ENCODE peak calls at places on chromosomes 6 and 20, in four cellular contexts. V is uterus; E is left ventricle myocardium inferior; U is activated CD4-positive, alpha-beta memory T cell treated with anti-CD3 and anti-CD28 coated beads for 36 hours. P is an unnamed sample.

GRCh38 chr6:129490551-129491245 is 219.3 kb downstream of the ARHGAP18 start:
- DNase-seq in V (peak; percentile 27), E (no peak), U (peak; percentile 78), P (no peak)

GRCh38 chr20:33947709-33948295 is 45.9 kb upstream of the RALY start:
- DNase-seq in V (no peak), E (no peak), U (peak; percentile 60), P (no peak)

GRCh38 chr6:26215200-26216014 is 128.2 kb downstream of the HFE start:
- DNase-seq in V (no peak), E (no peak), U (peak; percentile 54), P (no peak)

GRCh38 chr6:159654483-159655098 is 38.5 kb downstream of the SOD2 start:
- DNase-seq in V (no peak), E (no peak), U (no peak), P (no peak)

GRCh38 chr6:111474106-111474505 is 8.9 kb downstream of the REV3L start:
- DNase-seq in V (no peak), E (no peak), U (no peak), P (no peak)

GRCh38 chr6:79421707-79422484 is 115.3 kb downstream of the LCA5 start:
- DNase-seq in V (no peak), E (no peak), U (no peak), P (no peak)

GRCh38 chr6:32843321-32843978 is 397 bp downstream of the PSMB8 start:
- DNase-seq in V (no peak), E (no peak), U (no peak), P (no peak)

GRCh38 chr6:116902634-116903033 is 25.6 kb downstream of the RFX6 start:
- DNase-seq in V (no peak), E (no peak), U (no peak), P (no peak)

GRCh38 chr6:27138837-27139752 is 108.4 kb upstream of the PRSS16 start:
- DNase-seq in V (peak; percentile 47), E (peak; percentile 31), U (peak; percentile 86), P (peak; percentile 69)